ENCODE peak calls at places on chromosome 9, in four cellular contexts. D is IMR-90, V is H9, M is H1. U is an unnamed sample.

GRCh38 chr9:122225323-122226141 is 3.2 kb downstream of the LHX6 start:
- DNase-seq in V (no peak), D (no peak), M (no peak), U (no peak)

GRCh38 chr9:21931428-21931827 is 62.8 kb downstream of the CDKN2A start:
- DNase-seq in V (no peak), D (peak), M (no peak), U (no peak)

GRCh38 chr9:91534374-91534773 is 110.7 kb upstream of the NFIL3 start:
- DNase-seq in M (no peak), V (no peak), D (peak), U (no peak)

GRCh38 chr9:137030006-137030405 is 1.9 kb downstream of the FUT7 start:
- DNase-seq in M (no peak), D (no peak), V (no peak), U (no peak)

GRCh38 chr9:109652971-109653370 is 127.0 kb upstream of the PALM2AKAP2 start:
- DNase-seq in D (peak), M (no peak), V (no peak), U (peak)

GRCh38 chr9:3939820-3940219 is 360.0 kb downstream of the GLIS3 start:
- DNase-seq in D (no peak), M (no peak), V (no peak), U (no peak)

GRCh38 chr9:91120200-91120599 is 241.5 kb downstream of the AUH start:
- DNase-seq in V (no peak), M (no peak), D (no peak), U (no peak)

GRCh38 chr9:95206143-95206542 is 111.4 kb downstream of the FANCC start:
- DNase-seq in M (no peak), D (peak), V (no peak), U (no peak)

GRCh38 chr9:83322438-83322837 is 215.8 kb downstream of the FRMD3 start:
- DNase-seq in M (no peak), V (no peak), D (no peak), U (peak)

GRCh38 chr9:136171009-136171800 is 33.7 kb downstream of the LHX3 start:
- DNase-seq in V (peak), M (peak), D (no peak), U (peak)

GRCh38 chr9:70563437-70564204 is 149.2 kb upstream of the KLF9 start:
- DNase-seq in M (no peak), D (peak), V (no peak), U (no peak)

GRCh38 chr9:12809720-12810119 is 34.9 kb downstream of the LURAP1L start:
- DNase-seq in M (no peak), D (no peak), V (no peak), U (no peak)

GRCh38 chr9:100111235-100111634 is 12.2 kb downstream of the INVS start:
- DNase-seq in V (no peak), D (peak), M (no peak), U (no peak)

GRCh38 chr9:18238254-18238653 is 235.7 kb upstream of the ADAMTSL1 start:
- DNase-seq in D (peak), M (no peak), V (no peak), U (peak)

GRCh38 chr9:36407122-36407723 is 7.2 kb upstream of the RNF38 start:
- DNase-seq in D (peak), V (peak), M (no peak), U (peak)

GRCh38 chr9:119044801-119045200 is 324.4 kb downstream of the BRINP1 start:
- DNase-seq in M (no peak), V (no peak), D (no peak), U (peak)

GRCh38 chr9:131738838-131739191 is 1.1 kb downstream of the RAPGEF1 start:
- DNase-seq in D (no peak), M (no peak), V (peak), U (peak)

GRCh38 chr9:108519417-108519816 is 336.4 kb downstream of the ACTL7B start:
- DNase-seq in M (no peak), D (no peak), V (no peak), U (no peak)

GRCh38 chr9:108521063-108521462 is 334.7 kb downstream of the ACTL7B start:
- DNase-seq in M (no peak), D (peak), V (no peak), U (no peak)

GRCh38 chr9:108516391-108516790 is 339.4 kb downstream of the ACTL7B start:
- DNase-seq in M (no peak), D (no peak), V (no peak), U (no peak)

GRCh38 chr9:108515856-108516255 is 339.9 kb downstream of the ACTL7B start:
- DNase-seq in D (no peak), M (no peak), V (peak), U (peak)

DNA sequence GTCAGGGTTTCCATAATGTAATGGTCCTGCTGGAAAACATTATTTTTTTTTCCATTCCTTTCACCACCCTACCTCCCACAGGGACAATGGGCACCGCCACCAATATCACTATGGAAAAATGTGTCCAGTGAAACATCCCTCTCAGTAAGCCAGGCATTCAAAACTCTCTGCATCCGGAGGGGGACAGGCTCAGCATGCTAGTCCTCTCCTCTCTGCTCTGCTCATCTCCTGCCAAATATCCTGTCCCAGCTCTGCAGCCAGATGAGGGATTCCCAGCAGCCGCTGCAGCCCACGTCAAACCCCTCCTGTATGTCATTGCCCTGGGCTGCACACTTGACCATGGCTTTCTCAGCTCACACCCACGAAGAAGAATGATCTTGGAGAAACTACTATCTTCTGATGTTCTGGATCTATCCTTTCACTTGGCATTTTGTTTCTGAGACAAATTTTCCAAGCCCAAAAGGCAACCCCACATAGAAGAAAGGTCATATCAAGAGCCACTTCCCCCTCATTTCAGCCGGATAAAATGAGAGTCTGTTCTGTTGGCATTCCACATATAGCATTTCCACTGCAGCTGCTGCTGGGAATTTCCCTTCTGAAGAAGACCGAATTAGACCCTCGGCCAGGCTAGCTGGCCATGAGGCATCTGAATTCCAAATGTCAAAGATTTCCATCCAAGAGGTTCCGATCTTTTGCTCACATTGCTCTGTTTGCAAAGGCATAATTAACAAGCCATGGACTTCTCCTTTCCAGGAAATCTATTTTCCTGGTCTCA is 338.0 kb downstream of the ACTL7B start:
- DNase-seq in V (no peak), D (no peak), M (no peak), U (no peak)
- H4K5ac ChIP-seq in V (no peak), D (no peak), M (no peak), U (no peak)

DNA sequence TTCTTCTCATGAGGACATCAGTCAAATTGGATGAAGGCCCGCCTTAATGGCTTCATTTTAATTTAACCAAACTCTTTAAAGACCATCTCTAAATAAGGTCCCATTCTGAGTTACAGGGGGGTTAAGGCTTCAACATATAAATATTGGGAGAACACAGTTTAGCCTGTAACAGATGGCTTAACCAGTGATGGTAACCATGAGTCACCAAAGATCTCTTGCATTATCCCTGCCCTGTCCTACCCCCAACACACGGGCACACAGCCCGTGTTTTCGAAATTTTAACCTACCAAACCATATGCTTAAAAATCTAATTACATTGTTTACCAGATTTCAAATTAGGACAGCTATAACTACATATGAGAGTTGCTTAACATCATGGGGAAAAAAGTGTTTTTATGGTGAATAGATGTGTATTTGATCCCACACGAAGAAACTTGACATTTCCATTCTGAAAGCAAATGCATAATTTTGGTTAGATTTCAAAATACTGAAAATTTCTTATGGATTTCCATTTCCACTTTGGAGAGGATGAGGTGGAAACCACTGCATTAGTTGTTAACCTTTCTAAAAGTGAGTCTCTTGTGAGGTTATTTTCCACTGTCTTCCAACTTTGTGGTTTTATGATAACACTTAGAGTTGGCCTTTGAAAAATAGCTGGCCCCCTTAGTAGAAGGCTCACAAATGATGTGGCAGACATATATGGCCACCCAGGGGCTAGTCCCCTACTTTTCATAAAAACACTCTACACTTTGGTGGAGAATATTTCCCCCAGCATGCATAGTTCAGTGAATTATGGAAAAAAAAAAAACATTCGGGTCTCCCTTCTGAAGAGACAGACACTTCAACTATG is 849.3 kb downstream of the TLE1 start:
- DNase-seq in M (no peak), D (no peak), V (no peak), U (no peak)
- H4K5ac ChIP-seq in M (no peak), D (no peak), V (no peak), U (no peak)

GRCh38 chr9:116661037-116661954 is 25.8 kb upstream of the TRIM32 start:
- DNase-seq in M (no peak), D (peak), V (peak), U (peak)
- H4K5ac ChIP-seq in M (no peak), D (no peak), V (no peak), U (no peak)

DNA sequence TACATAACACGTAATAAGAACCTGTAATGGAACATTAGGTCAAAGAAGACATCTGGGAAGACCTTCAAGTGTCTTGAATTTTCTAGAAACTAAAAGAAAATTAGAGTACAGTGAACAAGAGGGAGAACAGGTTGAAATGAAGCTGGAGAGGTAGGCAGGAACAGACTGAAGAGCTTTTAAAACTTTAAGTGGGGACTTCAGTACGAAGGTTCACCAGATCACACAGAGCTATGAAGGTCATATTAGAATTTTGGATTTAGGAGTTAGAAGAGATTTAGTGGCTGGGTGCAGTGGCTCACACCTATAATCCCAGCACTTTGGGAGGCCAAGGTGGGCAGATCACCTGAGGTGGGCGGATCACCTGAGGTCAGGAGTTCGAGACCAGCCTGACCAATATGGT is 26.6 kb downstream of the MLANA start:
- DNase-seq in M (no peak), D (no peak), V (no peak), U (no peak)
- H4K5ac ChIP-seq in M (no peak), D (no peak), V (no peak), U (no peak)

GRCh38 chr9:114810614-114811013 is 4.8 kb upstream of the TNFSF15 start:
- DNase-seq in M (no peak), D (no peak), V (no peak), U (no peak)
- H4K5ac ChIP-seq in M (no peak), D (no peak), V (no peak), U (no peak)

GRCh38 chr9:135007601-135008000 is 79.9 kb upstream of the OLFM1 start:
- DNase-seq in D (no peak), M (no peak), V (no peak), U (no peak)

GRCh38 chr9:135008416-135008815 is 79.1 kb upstream of the OLFM1 start:
- DNase-seq in D (no peak), M (no peak), V (no peak), U (no peak)

GRCh38 chr9:135009051-135009560 is 78.4 kb upstream of the OLFM1 start:
- DNase-seq in D (no peak), M (no peak), V (no peak), U (no peak)

GRCh38 chr9:135004772-135005171 is 82.7 kb upstream of the OLFM1 start:
- DNase-seq in V (no peak), M (no peak), D (no peak), U (no peak)

DNA sequence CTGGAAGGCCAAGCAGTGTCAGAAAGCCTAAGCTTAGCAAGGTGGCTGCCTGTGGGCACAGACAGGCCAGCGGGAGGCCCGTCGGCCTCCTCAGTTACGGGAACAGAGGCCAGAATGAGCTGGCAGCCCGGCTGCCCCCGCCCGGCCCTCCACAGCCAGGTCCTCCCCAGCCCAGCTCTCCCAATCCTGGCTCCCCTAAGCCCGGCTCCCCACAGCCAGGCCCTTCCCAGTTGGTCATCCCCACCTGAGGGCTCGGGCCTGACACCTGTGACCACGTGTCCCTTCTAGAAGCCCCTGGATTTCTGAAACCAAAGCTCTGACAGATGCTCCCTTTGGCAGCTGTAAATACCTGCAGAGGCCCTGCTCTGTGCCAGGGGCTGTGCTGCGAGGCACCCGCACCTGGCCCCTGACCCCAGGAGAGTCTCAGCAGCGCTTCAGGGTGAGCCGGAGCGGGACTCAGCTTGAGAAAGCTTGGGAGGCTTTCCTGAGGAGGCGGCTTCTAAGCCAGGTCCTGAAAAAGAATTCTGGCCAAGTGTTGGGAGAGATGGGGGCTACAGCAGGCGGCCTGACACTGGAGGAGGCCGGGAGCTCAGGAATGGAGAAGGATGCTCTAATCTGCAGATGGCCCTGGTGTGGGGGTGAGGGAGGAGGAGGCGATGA is 80.4 kb upstream of the OLFM1 start:
- DNase-seq in M (no peak), V (no peak), D (no peak), U (no peak)
- H4K5ac ChIP-seq in M (no peak), V (no peak), D (no peak), U (no peak)

DNA sequence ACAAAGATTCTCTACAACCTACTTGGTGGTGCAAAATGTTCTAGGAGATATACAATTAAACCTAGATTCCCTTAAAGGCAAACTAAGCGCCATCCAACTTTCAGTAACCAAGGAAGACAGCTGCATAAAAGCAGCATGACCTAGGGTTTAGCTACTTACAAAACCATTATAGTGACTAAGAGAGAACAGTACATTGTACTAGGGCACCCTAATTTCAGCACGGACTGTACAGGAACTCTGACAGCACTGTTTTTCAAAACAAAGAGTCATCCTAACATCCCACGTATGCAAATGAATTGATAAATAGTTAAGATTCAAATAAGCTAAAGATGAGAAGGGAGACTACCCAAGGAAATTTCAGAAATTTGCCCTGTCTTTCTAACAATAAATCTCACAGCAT is 30.0 kb downstream of the STRBP start:
- DNase-seq in M (no peak), D (no peak), V (no peak), U (no peak)
- H4K5ac ChIP-seq in M (no peak), D (no peak), V (no peak), U (no peak)

GRCh38 chr9:6105738-6106137 is 90.3 kb upstream of the RANBP6 start:
- DNase-seq in M (no peak), D (no peak), V (no peak), U (no peak)
- H4K5ac ChIP-seq in M (no peak), D (no peak), V (no peak), U (no peak)

DNA sequence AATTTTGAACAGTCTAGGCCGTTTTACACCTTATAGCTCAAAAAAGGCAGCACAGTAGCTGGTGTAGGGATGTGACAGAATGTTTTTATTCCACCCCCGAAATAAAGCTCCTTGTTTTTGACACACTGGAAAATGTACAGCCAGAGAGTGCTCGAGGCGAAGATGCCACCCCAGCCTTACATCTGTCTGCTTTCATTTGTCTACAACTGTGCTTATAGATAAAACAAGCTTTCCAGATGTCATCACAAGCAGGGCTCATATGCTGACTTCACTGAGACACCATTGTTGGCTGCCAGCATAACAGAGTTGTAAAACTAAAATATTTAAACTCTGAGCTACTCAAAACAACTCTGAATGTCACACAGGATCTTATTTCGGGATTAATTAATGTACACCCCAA is 386.3 kb downstream of the BNC2 start:
- DNase-seq in V (no peak), M (no peak), D (peak), U (no peak)
- H4K5ac ChIP-seq in V (no peak), M (no peak), D (no peak), U (no peak)

GRCh38 chr9:105299190-105299854 is 54.9 kb downstream of the SLC44A1 start:
- DNase-seq in D (peak), V (no peak), M (no peak), U (peak)
- H4K5ac ChIP-seq in D (peak), V (no peak), M (no peak), U (no peak)

U was measured in mesendoderm.